ENCODE peak calls at places on chromosomes 7 and 10, in five cellular contexts. U is astrocyte, K is lower lobe of right lung, Q is cardiac muscle cell, T is heart left ventricle. Z is an unnamed sample.

GRCh38 chr7:85630904-85631582 is 444.2 kb upstream of the SEMA3D start:
- DNase-seq in U (no peak), K (no peak), Q (no peak), T (no peak), Z (peak; percentile 30)

GRCh38 chr7:2734761-2735571 is 47.0 kb downstream of the AMZ1 start:
- DNase-seq in U (no peak), K (no peak), Q (no peak), T (peak; percentile 51), Z (no peak)

GRCh38 chr10:132912685-132913558 is 29.4 kb downstream of the CFAP46 start:
- DNase-seq in U (no peak), K (no peak), Q (peak; percentile 44), T (no peak), Z (no peak)

GRCh38 chr10:227014-227413 is 91.8 kb downstream of the ZMYND11 start:
- DNase-seq in U (peak; percentile 8), K (no peak), Q (no peak), T (no peak), Z (peak; percentile 13)

GRCh38 chr10:31623466-31623865 is 304.4 kb downstream of the ZEB1 start:
- DNase-seq in U (no peak), K (no peak), Q (no peak), T (no peak), Z (peak; percentile 71)

GRCh38 chr10:29859521-29860130 is 199.8 kb downstream of the JCAD start:
- DNase-seq in U (peak; percentile 83), K (no peak), Q (no peak), T (no peak), Z (peak; percentile 87)

GRCh38 chr10:62562101-62562500 is 187.9 kb downstream of the ZNF365 start:
- DNase-seq in U (no peak), K (no peak), Q (no peak), T (no peak), Z (no peak)

GRCh38 chr10:22437620-22438588 is 92.6 kb downstream of the SPAG6 start:
- DNase-seq in U (no peak), K (no peak), Q (no peak), T (no peak), Z (no peak)

GRCh38 chr10:34063592-34063991 is 729.1 kb upstream of the NRP1 start:
- DNase-seq in U (no peak), K (no peak), Q (no peak), T (no peak), Z (peak; percentile 15)

GRCh38 chr10:96124230-96125141 is 5.6 kb upstream of the ZNF518A start:
- DNase-seq in U (peak; percentile 13), K (peak; percentile 64), Q (peak; percentile 61), T (no peak), Z (peak; percentile 59)

GRCh38 chr10:73881221-73881919 is 7.0 kb upstream of the CAMK2G start:
- DNase-seq in U (no peak), K (no peak), Q (no peak), T (no peak), Z (peak; percentile 43)

GRCh38 chr10:84499846-84500245 is 171.5 kb downstream of the CCSER2 start:
- DNase-seq in U (peak; percentile 22), K (no peak), Q (peak; percentile 16), T (no peak), Z (no peak)

GRCh38 chr10:65808687-65809333 is 1117.0 kb upstream of the LRRTM3 start:
- DNase-seq in U (no peak), K (no peak), Q (no peak), T (no peak), Z (no peak)

GRCh38 chr7:103149808-103150180 is 895 bp upstream of the NAPEPLD start:
- DNase-seq in U (no peak), K (no peak), Q (no peak), T (no peak), Z (no peak)

GRCh38 chr10:100507357-100507732 is 12.3 kb downstream of the SEC31B start:
- DNase-seq in U (no peak), K (no peak), Q (no peak), T (no peak), Z (no peak)

GRCh38 chr7:159104188-159105030 is 40.3 kb downstream of the VIPR2 start:
- DNase-seq in U (no peak), K (peak; percentile 37), Q (no peak), T (peak; percentile 78), Z (no peak)

GRCh38 chr7:55538538-55538937 is 33.8 kb downstream of the VOPP1 start:
- DNase-seq in U (peak; percentile 97), K (no peak), Q (no peak), T (no peak), Z (peak; percentile 91)

GRCh38 chr10:92011560-92012214 is 88.1 kb downstream of the BTAF1 start:
- DNase-seq in U (peak; percentile 67), K (no peak), Q (no peak), T (no peak), Z (peak; percentile 77)

GRCh38 chr7:15411019-15411418 is 150.8 kb downstream of the AGMO start:
- DNase-seq in U (no peak), K (no peak), Q (no peak), T (no peak), Z (no peak)

GRCh38 chr10:77614778-77615625 is 22.6 kb downstream of the KCNMA1 start:
- DNase-seq in U (no peak), K (no peak), Q (no peak), T (no peak), Z (no peak)

GRCh38 chr10:122559228-122559627 is 1.3 kb upstream of the DMBT1 start:
- DNase-seq in U (peak; percentile 3), K (no peak), Q (no peak), T (no peak), Z (peak; percentile 10)

GRCh38 chr7:150369740-150370501 is 1.3 kb downstream of the REPIN1 start:
- DNase-seq in U (no peak), K (no peak), Q (no peak), T (no peak), Z (no peak)

GRCh38 chr7:2872296-2872874 is 28.3 kb upstream of the GNA12 start:
- DNase-seq in U (no peak), K (no peak), Q (no peak), T (no peak), Z (no peak)

GRCh38 chr7:101900103-101900502 is 82.7 kb downstream of the CUX1 start:
- DNase-seq in U (no peak), K (peak; percentile 22), Q (no peak), T (peak; percentile 69), Z (no peak)

GRCh38 chr7:101902680-101903504 is 85.5 kb downstream of the CUX1 start:
- DNase-seq in U (no peak), K (no peak), Q (no peak), T (no peak), Z (no peak)

GRCh38 chr7:101901661-101902491 is 84.5 kb downstream of the CUX1 start:
- DNase-seq in U (peak; percentile 56), K (no peak), Q (no peak), T (no peak), Z (peak; percentile 59)

GRCh38 chr7:101898019-101898575 is 80.7 kb downstream of the CUX1 start:
- DNase-seq in U (no peak), K (peak; percentile 33), Q (no peak), T (no peak), Z (no peak)

DNA sequence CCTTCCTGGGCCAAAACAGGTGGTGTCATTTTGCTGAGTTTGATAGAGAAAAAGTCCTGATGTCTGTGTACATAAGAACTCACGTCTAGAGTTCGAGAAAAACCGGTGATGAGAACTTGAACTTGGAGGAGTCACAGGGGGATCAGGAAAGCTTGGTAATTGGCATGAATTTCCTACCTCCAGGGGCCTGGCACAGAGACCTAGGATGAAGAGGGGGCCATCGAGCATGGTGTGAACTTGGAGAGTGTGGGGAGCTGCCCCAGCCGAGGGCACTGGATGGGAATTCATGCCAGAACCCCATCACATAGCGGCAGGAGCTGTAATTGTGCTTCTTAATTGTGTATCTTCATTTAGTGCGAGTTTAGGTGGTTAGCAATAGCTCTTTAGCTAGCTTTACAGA is 82.2 kb downstream of the CUX1 start:
- DNase-seq in U (no peak), K (peak; percentile 10), Q (no peak), T (no peak), Z (no peak)
- H3K9me3 ChIP-seq in U (no peaks in the 10 kb centered on the region), K (no peaks in the 10 kb centered on the region), Q (no peaks in the 10 kb centered on the region), T (no peaks in the 10 kb centered on the region), Z (no peaks in the 10 kb centered on the region)

DNA sequence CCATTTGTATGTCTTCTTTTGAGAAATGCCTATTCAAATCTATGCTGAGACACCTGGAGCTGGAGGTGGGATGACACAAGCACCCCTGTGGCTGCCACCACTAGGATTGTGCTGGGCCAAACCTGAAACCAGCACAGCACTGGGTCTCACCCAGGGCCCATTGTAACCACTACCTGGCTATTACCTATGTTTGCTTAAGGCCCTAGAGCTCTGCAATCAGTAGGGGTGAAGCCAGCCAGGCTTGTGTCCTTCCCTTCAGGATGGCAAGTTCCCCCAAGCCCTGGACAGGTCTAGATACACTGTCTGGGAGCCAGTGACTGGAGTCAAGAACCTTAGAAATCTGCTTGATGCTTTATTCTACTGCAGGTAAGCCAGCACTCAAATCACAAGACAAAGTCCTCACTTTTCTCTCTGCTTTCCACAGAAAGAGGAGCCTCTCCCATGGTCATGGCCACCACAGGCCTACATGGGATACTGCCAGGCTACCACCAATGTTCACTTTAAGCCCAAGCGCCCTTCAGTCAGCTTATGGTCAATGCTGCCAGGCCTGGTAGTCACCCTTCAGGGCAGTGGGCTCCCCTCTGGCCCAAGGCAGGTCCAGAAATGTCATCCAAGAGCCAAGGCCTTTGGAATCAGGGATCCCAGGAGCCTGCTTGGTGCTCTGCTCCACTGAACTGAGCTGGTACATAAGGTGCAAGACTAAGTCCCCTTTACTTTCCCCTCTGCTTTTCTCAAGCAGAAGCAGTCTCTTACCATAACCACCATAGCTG is 105.3 kb downstream of the BMS1 start:
- DNase-seq in U (no peak), K (no peak), Q (no peak), T (no peak), Z (no peak)
- H3K4me1 ChIP-seq in U (no peaks in the 10 kb centered on the region), K (no peaks in the 10 kb centered on the region), Q (no peaks in the 10 kb centered on the region), T (no peaks in the 10 kb centered on the region), Z (no peaks in the 10 kb centered on the region)

GRCh38 chr10:23886355-23886754 is 322.6 kb upstream of the KIAA1217 start:
- DNase-seq in U (no peak), K (no peak), Q (peak; percentile 48), T (no peak), Z (no peak)
- TF ChIP-seq CTCF in U (no peak), K (no peak), Q (no peak), T (no peak), Z (no peak)

DNA sequence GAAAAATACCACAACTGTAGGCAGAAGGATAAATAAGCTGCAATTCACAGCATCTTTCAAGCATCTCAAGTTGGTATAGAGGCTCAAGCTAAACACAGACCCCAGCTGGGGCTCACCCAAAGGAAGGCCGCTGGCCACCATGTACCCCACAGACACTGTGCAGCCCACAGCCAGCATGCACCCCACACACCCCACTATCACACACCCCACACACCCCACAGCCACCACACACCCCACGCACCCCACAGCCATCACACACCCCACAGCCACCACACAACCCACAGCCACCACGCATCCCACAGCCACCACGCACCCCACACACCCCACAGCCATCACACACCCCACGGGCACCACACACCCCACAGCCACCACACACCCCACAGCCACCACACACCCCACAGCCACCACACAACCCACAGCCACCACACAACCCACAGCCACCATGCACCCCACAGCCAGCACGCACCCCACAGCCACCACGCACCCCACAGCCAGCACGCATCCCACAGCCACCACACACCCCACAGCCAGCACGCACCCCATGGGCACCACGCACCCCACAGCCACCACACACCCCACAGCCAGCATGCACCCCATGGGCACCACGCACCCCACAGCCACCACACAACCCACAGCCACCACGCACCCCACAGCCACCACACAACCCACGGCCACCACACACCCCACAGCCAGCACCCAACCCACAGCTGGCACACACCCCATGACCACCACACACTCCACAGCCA is 214.7 kb downstream of the DNAJB6 start:
- DNase-seq in U (no peak), K (no peak), Q (no peak), T (no peak), Z (no peak)
- H3K9me3 ChIP-seq in U (no peaks in the 10 kb centered on the region), K (no peaks in the 10 kb centered on the region), Q (no peaks in the 10 kb centered on the region), T (no peaks in the 10 kb centered on the region), Z (peaks cover 2% of the 10 kb centered on the region)